ENCODE peak calls at places on chromosomes 3 and 15, in four cellular contexts. G is A673, T is nephron progenitor cell, H is astrocyte of the spinal cord. A is an unnamed sample.

GRCh38 chr3:47884603-47885002 is 81.7 kb downstream of the DHX30 start:
- DNase-seq in G (no peak), T (no peak), H (no peak), A (no peak)

GRCh38 chr15:40112789-40113188 is 4.1 kb upstream of the BMF start:
- DNase-seq in G (no peak), T (no peak), H (no peak), A (no peak)

GRCh38 chr15:27059610-27060202 is 88.7 kb downstream of the GABRG3 start:
- DNase-seq in G (peak; percentile 37), T (peak; percentile 64), H (peak; percentile 30), A (peak; percentile 25)

GRCh38 chr3:67940200-67940952 is 286.0 kb upstream of the SUCLG2 start:
- DNase-seq in G (peak; percentile 0), T (no peak), H (no peak), A (no peak)

GRCh38 chr3:26438325-26438940 is 184.1 kb upstream of the LRRC3B start:
- DNase-seq in G (no peak), T (no peak), H (peak; percentile 0), A (no peak)

GRCh38 chr3:71421820-71422566 is 161.5 kb downstream of the FOXP1 start:
- DNase-seq in G (no peak), T (no peak), H (no peak), A (no peak)

GRCh38 chr3:94862703-94863102 is 799.8 kb downstream of the NSUN3 start:
- DNase-seq in G (peak; percentile 21), T (no peak), H (peak; percentile 9), A (no peak)

GRCh38 chr3:110101361-110101760 is 764.0 kb upstream of the DPPA4 start:
- DNase-seq in G (no peak), T (no peak), H (no peak), A (no peak)

GRCh38 chr3:16338999-16339398 is 74.0 kb downstream of the OXNAD1 start:
- DNase-seq in G (peak; percentile 39), T (no peak), H (peak; percentile 87), A (no peak)

GRCh38 chr3:112007641-112008040 is 8.9 kb downstream of the TAGLN3 start:
- DNase-seq in G (peak; percentile 55), T (no peak), H (no peak), A (no peak)

GRCh38 chr15:61196711-61197110 is 32.4 kb downstream of the RORA start:
- DNase-seq in G (no peak), T (no peak), H (no peak), A (no peak)

GRCh38 chr3:140816372-140816771 is 125.3 kb upstream of the SLC25A36 start:
- DNase-seq in G (no peak), T (no peak), H (no peak), A (no peak)

GRCh38 chr15:28026764-28027713 is 72.1 kb downstream of the OCA2 start:
- DNase-seq in G (no peak), T (no peak), H (no peak), A (no peak)

GRCh38 chr15:80694624-80695098 is 449 bp upstream of the ABHD17C start:
- DNase-seq in G (peak; percentile 28), T (no peak), H (no peak), A (peak; percentile 20)

GRCh38 chr15:56969265-56969895 is 50.9 kb downstream of the TCF12 start:
- DNase-seq in G (no peak), T (no peak), H (no peak), A (no peak)

GRCh38 chr3:177597325-177598109 is 400.2 kb upstream of the TBL1XR1 start:
- DNase-seq in G (peak; percentile 85), T (no peak), H (peak; percentile 95), A (no peak)

GRCh38 chr15:45732544-45733130 is 97.8 kb downstream of the SQOR start:
- DNase-seq in G (peak; percentile 19), T (no peak), H (no peak), A (no peak)

GRCh38 chr3:174958671-174959328 is 99.7 kb downstream of the NAALADL2 start:
- DNase-seq in G (no peak), T (no peak), H (no peak), A (no peak)

GRCh38 chr3:45984331-45985312 is 11.0 kb downstream of the FYCO1 start:
- DNase-seq in G (no peak), T (no peak), H (peak; percentile 32), A (no peak)

GRCh38 chr3:4825572-4826236 is 153.5 kb upstream of the BHLHE40 start:
- DNase-seq in G (no peak), T (no peak), H (no peak), A (no peak)

GRCh38 chr3:76365284-76365683 is 579.9 kb upstream of the ZNF717 start:
- DNase-seq in G (no peak), T (no peak), H (no peak), A (no peak)

GRCh38 chr3:97940034-97940433 is 32.2 kb downstream of the RIOX2 start:
- DNase-seq in G (peak; percentile 33), T (no peak), H (no peak), A (no peak)

GRCh38 chr15:68354268-68354667 is 76.7 kb downstream of the FEM1B start:
- DNase-seq in G (no peak), T (no peak), H (peak; percentile 32), A (no peak)

GRCh38 chr3:32733631-32734229 is 48.7 kb downstream of the CNOT10 start:
- DNase-seq in G (peak; percentile 57), T (no peak), H (peak; percentile 51), A (no peak)

GRCh38 chr15:29534378-29534777 is 264.8 kb upstream of the NSMCE3 start:
- DNase-seq in G (no peak), T (no peak), H (no peak), A (no peak)

GRCh38 chr3:2247831-2248230 is 149.2 kb downstream of the CNTN4 start:
- DNase-seq in G (no peak), T (no peak), H (no peak), A (no peak)

GRCh38 chr3:51269466-51269865 is 115.6 kb upstream of the MANF start:
- DNase-seq in G (no peak), T (no peak), H (no peak), A (no peak)

GRCh38 chr3:148954981-148955380 is 36.4 kb upstream of the GYG1 start:
- DNase-seq in G (no peak), T (no peak), H (no peak), A (no peak)

GRCh38 chr3:142577701-142578308 is 728 bp downstream of the ATR start:
- DNase-seq in G (peak; percentile 31), T (no peak), H (peak; percentile 54), A (no peak)

GRCh38 chr3:174295336-174295735 is 563.8 kb upstream of the NAALADL2 start:
- DNase-seq in G (no peak), T (no peak), H (no peak), A (no peak)

GRCh38 chr3:34033840-34034239 is 235.4 kb downstream of the PDCD6IP start:
- DNase-seq in G (no peak), T (no peak), H (no peak), A (no peak)

GRCh38 chr3:127323581-127323980 is 35.7 kb upstream of the PRR20G start:
- DNase-seq in G (no peak), T (no peak), H (no peak), A (no peak)

GRCh38 chr15:33131880-33132279 is 62.6 kb downstream of the FMN1 start:
- DNase-seq in G (no peak), T (no peak), H (peak; percentile 75), A (no peak)

DNA sequence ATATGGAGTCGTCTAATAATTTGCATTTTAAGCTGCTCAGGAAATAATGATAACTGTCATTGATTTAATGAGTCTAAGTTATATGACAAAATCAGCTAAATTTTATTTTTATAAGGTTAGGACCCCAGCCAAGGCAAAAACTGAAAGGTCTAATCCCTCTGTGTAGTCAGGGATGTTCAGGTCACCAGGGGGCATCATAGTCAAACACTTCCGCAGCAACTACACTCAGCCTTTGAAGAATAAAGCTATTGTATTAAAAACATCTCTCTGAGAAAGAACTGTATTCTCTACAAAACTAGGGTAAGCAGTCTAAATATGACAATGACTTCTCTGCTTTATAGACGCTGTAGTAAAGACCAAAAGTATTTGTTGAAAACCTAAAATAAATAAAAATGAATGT is 15.0 kb downstream of the INTS14 start:
- DNase-seq in G (no peak), T (no peak), H (no peak), A (no peak)
- TF ChIP-seq CTCF in G (peak; percentile 42), T (no peak), H (peak; percentile 31), A (peak; percentile 66)

GRCh38 chr3:87766736-87767135 is 292.1 kb downstream of the CGGBP1 start:
- DNase-seq in G (peak; percentile 27), T (no peak), H (no peak), A (no peak)

GRCh38 chr3:87771338-87772059 is 287.3 kb downstream of the CGGBP1 start:
- DNase-seq in G (peak; percentile 61), T (peak; percentile 10), H (no peak), A (no peak)
- TF ChIP-seq CTCF in G (peak; percentile 69), T (peak; percentile 57), H (peak; percentile 58), A (peak; percentile 57)

GRCh38 chr3:52428151-52429005 is 16.5 kb downstream of the SEMA3G start:
- DNase-seq in G (peak; percentile 60), T (peak; percentile 48), H (peak; percentile 72), A (no peak)
- TF ChIP-seq CTCF in G (peak; percentile 68), T (peak; percentile 70), H (peak; percentile 83), A (peak; percentile 74)

DNA sequence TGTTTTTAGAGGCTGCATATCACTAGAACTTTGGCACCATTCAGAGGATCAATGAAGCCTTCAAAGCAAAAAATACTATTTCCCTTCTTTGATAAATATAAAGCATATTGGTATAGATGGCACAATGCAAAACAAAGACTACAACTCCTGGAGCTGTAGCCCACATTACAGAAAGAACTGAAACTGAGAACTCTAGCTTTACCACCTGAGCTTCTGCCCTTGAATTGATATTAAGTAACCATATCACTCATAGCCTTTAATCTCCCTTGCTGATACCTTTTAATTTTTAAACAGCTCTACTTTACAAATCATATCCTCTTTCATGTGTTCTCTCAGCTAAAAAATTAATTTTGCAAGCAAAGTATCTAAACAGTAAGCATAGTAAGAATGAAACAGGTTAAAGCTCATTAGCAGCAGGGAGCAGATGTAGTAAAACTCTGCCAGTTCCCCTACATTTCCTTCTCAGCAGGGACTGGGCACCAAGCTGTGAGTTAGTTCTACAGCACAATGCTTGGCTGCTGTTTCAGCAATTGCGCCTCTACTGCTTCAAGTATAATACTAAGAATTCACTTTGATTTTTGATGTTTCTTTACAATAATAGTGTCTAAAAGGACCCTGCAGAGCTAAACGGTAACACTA is 97.9 kb upstream of the NANOGP8 start:
- DNase-seq in G (peak; percentile 87), T (no peak), H (peak; percentile 43), A (no peak)
- TF ChIP-seq CTCF in G (peak; percentile 28), T (no peak), H (no peak), A (no peak)

GRCh38 chr3:22862111-22862510 is 341.0 kb upstream of the UBE2E2 start:
- DNase-seq in G (no peak), T (no peak), H (no peak), A (no peak)
- TF ChIP-seq CTCF in G (no peak), T (no peak), H (no peak), A (peak; percentile 27)

DNA sequence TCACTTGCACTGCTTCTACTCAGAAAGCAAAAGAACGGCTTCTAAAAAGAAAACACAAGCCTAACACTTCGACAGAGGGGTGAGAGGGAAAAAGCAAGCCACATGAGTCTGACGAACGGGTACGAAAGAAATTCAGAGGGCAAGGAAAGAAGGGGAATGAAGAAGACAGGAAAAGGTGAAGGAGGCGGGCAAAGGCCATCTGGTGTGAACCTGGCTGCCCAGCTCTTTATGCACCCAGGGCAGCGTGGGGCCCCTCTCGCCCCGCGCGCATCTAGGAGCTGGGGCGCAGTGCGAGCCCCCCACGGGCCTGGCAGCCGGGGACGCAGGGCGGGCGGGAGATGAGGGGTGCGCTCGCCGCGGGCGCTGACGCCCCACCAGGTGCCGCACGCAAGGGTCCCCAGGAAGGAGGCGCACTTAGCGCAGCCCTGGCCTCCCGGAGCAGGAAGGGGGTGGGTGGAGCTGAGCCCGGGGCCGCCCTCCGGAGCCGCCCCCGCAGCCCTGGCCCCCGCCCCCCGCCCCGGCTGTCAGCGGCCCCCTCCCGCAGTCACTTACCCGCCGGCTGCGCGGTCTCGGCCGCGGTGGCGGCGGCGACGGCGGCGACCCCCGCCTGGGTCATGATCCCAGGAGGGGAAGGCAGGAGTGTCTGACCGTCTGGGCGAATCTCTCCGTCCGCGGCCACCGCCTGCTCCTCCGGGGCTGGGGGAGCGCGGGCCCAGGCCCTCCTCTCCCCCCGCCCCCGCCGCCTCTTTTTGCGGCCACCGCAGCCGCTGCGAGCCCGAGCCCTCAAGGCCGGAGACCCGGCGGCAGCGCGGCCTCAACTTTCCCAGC is at the start of gene USF3:
- DNase-seq in G (peak; percentile 77), T (peak; percentile 74), H (peak; percentile 52), A (peak; percentile 50)
- TF ChIP-seq CTCF in G (no peak), T (no peak), H (no peak), A (peak; percentile 14)